ENCODE peak calls at places on chromosomes 3 and 15, in eight cellular contexts. One of them, this sample, is unnamed.
A peak's percentile ranks its signal among the peaks of the same experiment; 100 is the strongest.

GRCh38 chr3:122513386-122514122 is 1.2 kb downstream of the KPNA1 start:
- DNase-seq in H1: no peak
- DNase-seq in endothelial cell of umbilical vein: no peak
- DNase-seq in HCT116: no peak
- DNase-seq in HepG2: no peak
- DNase-seq in GM12878: no peak
- DNase-seq in K562: no peak
- DNase-seq in SK-N-SH: no peak
- DNase-seq in this sample: no peak

GRCh38 chr3:45205126-45205525 is 21.0 kb downstream of the TMEM158 start:
- DNase-seq in H1: no peak
- DNase-seq in endothelial cell of umbilical vein: no peak
- DNase-seq in HCT116: no peak
- DNase-seq in HepG2: no peak
- DNase-seq in GM12878: no peak
- DNase-seq in K562: no peak
- DNase-seq in SK-N-SH: no peak
- DNase-seq in this sample: no peak

GRCh38 chr15:33908396-33908795 is 59.9 kb upstream of the CHRM5 start:
- DNase-seq in H1: no peak
- DNase-seq in endothelial cell of umbilical vein: peak; percentile 18
- DNase-seq in HCT116: no peak
- DNase-seq in HepG2: no peak
- DNase-seq in GM12878: no peak
- DNase-seq in K562: no peak
- DNase-seq in SK-N-SH: no peak
- DNase-seq in this sample: no peak

GRCh38 chr3:140166908-140167599 is 232.1 kb downstream of the CLSTN2 start:
- DNase-seq in H1: no peak
- DNase-seq in endothelial cell of umbilical vein: no peak
- DNase-seq in HCT116: no peak
- DNase-seq in HepG2: no peak
- DNase-seq in GM12878: no peak
- DNase-seq in K562: no peak
- DNase-seq in SK-N-SH: no peak
- DNase-seq in this sample: no peak

GRCh38 chr3:55718475-55718874 is 231.4 kb upstream of the WNT5A start:
- DNase-seq in H1: no peak
- DNase-seq in endothelial cell of umbilical vein: no peak
- DNase-seq in HCT116: no peak
- DNase-seq in HepG2: no peak
- DNase-seq in GM12878: no peak
- DNase-seq in K562: no peak
- DNase-seq in SK-N-SH: peak; percentile 11
- DNase-seq in this sample: no peak

GRCh38 chr15:82549199-82549665 is 9.0 kb upstream of the RPS17 start:
- DNase-seq in H1: no peak
- DNase-seq in endothelial cell of umbilical vein: no peak
- DNase-seq in HCT116: no peak
- DNase-seq in HepG2: no peak
- DNase-seq in GM12878: no peak
- DNase-seq in K562: peak; percentile 48
- DNase-seq in SK-N-SH: no peak
- DNase-seq in this sample: no peak

GRCh38 chr15:74958320-74958907 is 1.8 kb upstream of the RPP25 start:
- DNase-seq in H1: peak; percentile 63
- DNase-seq in endothelial cell of umbilical vein: no peak
- DNase-seq in HCT116: no peak
- DNase-seq in HepG2: peak; percentile 68
- DNase-seq in GM12878: no peak
- DNase-seq in K562: peak; percentile 8
- DNase-seq in SK-N-SH: peak; percentile 62
- DNase-seq in this sample: no peak

GRCh38 chr15:51756482-51756881 is 5.1 kb downstream of the TMOD2 start:
- DNase-seq in H1: no peak
- DNase-seq in endothelial cell of umbilical vein: no peak
- DNase-seq in HCT116: no peak
- DNase-seq in HepG2: no peak
- DNase-seq in GM12878: no peak
- DNase-seq in K562: no peak
- DNase-seq in SK-N-SH: no peak
- DNase-seq in this sample: no peak

GRCh38 chr15:39468828-39469227 is 112.1 kb upstream of the THBS1 start:
- DNase-seq in H1: no peak
- DNase-seq in endothelial cell of umbilical vein: no peak
- DNase-seq in HCT116: no peak
- DNase-seq in HepG2: no peak
- DNase-seq in GM12878: no peak
- DNase-seq in K562: no peak
- DNase-seq in SK-N-SH: no peak
- DNase-seq in this sample: no peak

GRCh38 chr3:187902938-187903337 is 157.7 kb upstream of the BCL6 start:
- DNase-seq in H1: no peak
- DNase-seq in endothelial cell of umbilical vein: no peak
- DNase-seq in HCT116: no peak
- DNase-seq in HepG2: no peak
- DNase-seq in GM12878: no peak
- DNase-seq in K562: no peak
- DNase-seq in SK-N-SH: no peak
- DNase-seq in this sample: no peak

GRCh38 chr15:50241684-50242450 is 23.7 kb downstream of the HDC start:
- DNase-seq in H1: no peak
- DNase-seq in endothelial cell of umbilical vein: no peak
- DNase-seq in HCT116: no peak
- DNase-seq in HepG2: no peak
- DNase-seq in GM12878: no peak
- DNase-seq in K562: no peak
- DNase-seq in SK-N-SH: no peak
- DNase-seq in this sample: no peak

GRCh38 chr3:130918328-130918727 is 24.4 kb downstream of the ATP2C1 start:
- DNase-seq in H1: no peak
- DNase-seq in endothelial cell of umbilical vein: no peak
- DNase-seq in HCT116: no peak
- DNase-seq in HepG2: no peak
- DNase-seq in GM12878: no peak
- DNase-seq in K562: no peak
- DNase-seq in SK-N-SH: no peak
- DNase-seq in this sample: no peak

GRCh38 chr3:172595648-172596393 is 72.6 kb upstream of the TNFSF10 start:
- DNase-seq in H1: no peak
- DNase-seq in endothelial cell of umbilical vein: peak; percentile 78
- DNase-seq in HCT116: peak; percentile 48
- DNase-seq in HepG2: peak; percentile 63
- DNase-seq in GM12878: peak; percentile 60
- DNase-seq in K562: peak; percentile 52
- DNase-seq in SK-N-SH: no peak
- DNase-seq in this sample: no peak

GRCh38 chr3:195096053-195096452 is 174.9 kb downstream of the XXYLT1 start:
- DNase-seq in H1: no peak
- DNase-seq in endothelial cell of umbilical vein: no peak
- DNase-seq in HCT116: no peak
- DNase-seq in HepG2: no peak
- DNase-seq in GM12878: no peak
- DNase-seq in K562: no peak
- DNase-seq in SK-N-SH: no peak
- DNase-seq in this sample: no peak

GRCh38 chr3:86973440-86973839 is 17.5 kb downstream of the VGLL3 start:
- DNase-seq in H1: no peak
- DNase-seq in endothelial cell of umbilical vein: no peak
- DNase-seq in HCT116: no peak
- DNase-seq in HepG2: no peak
- DNase-seq in GM12878: no peak
- DNase-seq in K562: no peak
- DNase-seq in SK-N-SH: no peak
- DNase-seq in this sample: no peak

GRCh38 chr3:58469096-58469495 is 22.8 kb upstream of the KCTD6 start:
- DNase-seq in H1: no peak
- DNase-seq in endothelial cell of umbilical vein: no peak
- DNase-seq in HCT116: no peak
- DNase-seq in HepG2: no peak
- DNase-seq in GM12878: no peak
- DNase-seq in K562: no peak
- DNase-seq in SK-N-SH: no peak
- DNase-seq in this sample: no peak

GRCh38 chr15:77076325-77076915 is 5.5 kb upstream of the TSPAN3 start:
- DNase-seq in H1: no peak
- DNase-seq in endothelial cell of umbilical vein: no peak
- DNase-seq in HCT116: no peak
- DNase-seq in HepG2: no peak
- DNase-seq in GM12878: no peak
- DNase-seq in K562: no peak
- DNase-seq in SK-N-SH: no peak
- DNase-seq in this sample: no peak

GRCh38 chr3:128297401-128298138 is 144.3 kb downstream of the EEFSEC start:
- DNase-seq in H1: peak; percentile 23
- DNase-seq in endothelial cell of umbilical vein: no peak
- DNase-seq in HCT116: no peak
- DNase-seq in HepG2: no peak
- DNase-seq in GM12878: no peak
- DNase-seq in K562: no peak
- DNase-seq in SK-N-SH: no peak
- DNase-seq in this sample: peak; percentile 83

GRCh38 chr3:15645740-15646490 is 44.4 kb downstream of the BTD start:
- DNase-seq in H1: no peak
- DNase-seq in endothelial cell of umbilical vein: peak; percentile 96
- DNase-seq in HCT116: peak; percentile 89
- DNase-seq in HepG2: no peak
- DNase-seq in GM12878: no peak
- DNase-seq in K562: no peak
- DNase-seq in SK-N-SH: peak; percentile 70
- DNase-seq in this sample: no peak

GRCh38 chr3:90091557-90091956 is 984.1 kb downstream of the EPHA3 start:
- DNase-seq in H1: no peak
- DNase-seq in endothelial cell of umbilical vein: no peak
- DNase-seq in HCT116: no peak
- DNase-seq in HepG2: peak; percentile 2
- DNase-seq in GM12878: no peak
- DNase-seq in K562: no peak
- DNase-seq in SK-N-SH: peak; percentile 5
- DNase-seq in this sample: peak; percentile 97

GRCh38 chr3:99111235-99111634 is 209.7 kb upstream of the DCBLD2 start:
- DNase-seq in H1: no peak
- DNase-seq in endothelial cell of umbilical vein: no peak
- DNase-seq in HCT116: no peak
- DNase-seq in HepG2: no peak
- DNase-seq in GM12878: no peak
- DNase-seq in K562: no peak
- DNase-seq in SK-N-SH: no peak
- DNase-seq in this sample: no peak

GRCh38 chr15:94791008-94791407 is 559.6 kb downstream of the MCTP2 start:
- DNase-seq in H1: no peak
- DNase-seq in endothelial cell of umbilical vein: peak; percentile 14
- DNase-seq in HCT116: no peak
- DNase-seq in HepG2: no peak
- DNase-seq in GM12878: no peak
- DNase-seq in K562: no peak
- DNase-seq in SK-N-SH: no peak
- DNase-seq in this sample: no peak

GRCh38 chr15:50873935-50874353 is 34.5 kb upstream of the AP4E1 start:
- DNase-seq in H1: no peak
- DNase-seq in endothelial cell of umbilical vein: no peak
- DNase-seq in HCT116: no peak
- DNase-seq in HepG2: peak; percentile 25
- DNase-seq in GM12878: no peak
- DNase-seq in K562: peak; percentile 25
- DNase-seq in SK-N-SH: no peak
- DNase-seq in this sample: no peak

GRCh38 chr15:63597033-63597790 is at the start of gene FBXL22:
- DNase-seq in H1: no peak
- DNase-seq in endothelial cell of umbilical vein: no peak
- DNase-seq in HCT116: no peak
- DNase-seq in HepG2: no peak
- DNase-seq in GM12878: no peak
- DNase-seq in K562: no peak
- DNase-seq in SK-N-SH: no peak
- DNase-seq in this sample: no peak

GRCh38 chr15:63600001-63600645 is 2.9 kb downstream of the FBXL22 start:
- DNase-seq in H1: peak; percentile 80
- DNase-seq in endothelial cell of umbilical vein: no peak
- DNase-seq in HCT116: no peak
- DNase-seq in HepG2: no peak
- DNase-seq in GM12878: no peak
- DNase-seq in K562: no peak
- DNase-seq in SK-N-SH: no peak
- DNase-seq in this sample: no peak

GRCh38 chr15:63599401-63600000 is 2.3 kb downstream of the FBXL22 start:
- DNase-seq in H1: peak; percentile 74
- DNase-seq in endothelial cell of umbilical vein: peak; percentile 58
- DNase-seq in HCT116: no peak
- DNase-seq in HepG2: peak; percentile 34
- DNase-seq in GM12878: no peak
- DNase-seq in K562: no peak
- DNase-seq in SK-N-SH: peak; percentile 35
- DNase-seq in this sample: no peak

GRCh38 chr15:63597821-63598220 is 634 bp downstream of the FBXL22 start:
- DNase-seq in H1: no peak
- DNase-seq in endothelial cell of umbilical vein: no peak
- DNase-seq in HCT116: no peak
- DNase-seq in HepG2: no peak
- DNase-seq in GM12878: no peak
- DNase-seq in K562: no peak
- DNase-seq in SK-N-SH: peak; percentile 42
- DNase-seq in this sample: no peak

GRCh38 chr15:63598467-63599400 is 1.5 kb downstream of the FBXL22 start:
- DNase-seq in H1: no peak
- DNase-seq in endothelial cell of umbilical vein: peak; percentile 73
- DNase-seq in HCT116: no peak
- DNase-seq in HepG2: peak; percentile 32
- DNase-seq in GM12878: no peak
- DNase-seq in K562: no peak
- DNase-seq in SK-N-SH: peak; percentile 16
- DNase-seq in this sample: no peak
- H3K27ac ChIP-seq in H1: no peak overlapping the region
- H3K27ac ChIP-seq in endothelial cell of umbilical vein: no peak overlapping the region
- H3K27ac ChIP-seq in HCT116: peak overlapping the region; percentile 74
- H3K27ac ChIP-seq in HepG2: peak overlapping the region; percentile 83
- H3K27ac ChIP-seq in GM12878: no peak overlapping the region
- H3K27ac ChIP-seq in K562: no peak overlapping the region
- H3K27ac ChIP-seq in SK-N-SH: no peak overlapping the region
- H3K27ac ChIP-seq in this sample: no peak overlapping the region

GRCh38 chr15:58260186-58260910 is 122.2 kb downstream of the AQP9 start:
- DNase-seq in H1: no peak
- DNase-seq in endothelial cell of umbilical vein: no peak
- DNase-seq in HCT116: no peak
- DNase-seq in HepG2: no peak
- DNase-seq in GM12878: no peak
- DNase-seq in K562: no peak
- DNase-seq in SK-N-SH: no peak
- DNase-seq in this sample: no peak
- H3K9ac ChIP-seq in H1: no peak overlapping the region
- H3K9ac ChIP-seq in endothelial cell of umbilical vein: no peak overlapping the region
- H3K9ac ChIP-seq in HCT116: no peak overlapping the region
- H3K9ac ChIP-seq in HepG2: no peak overlapping the region
- H3K9ac ChIP-seq in GM12878: no peak overlapping the region
- H3K9ac ChIP-seq in K562: no peak overlapping the region
- H3K9ac ChIP-seq in SK-N-SH: no peak overlapping the region
- H3K9ac ChIP-seq in this sample: no peak overlapping the region

GRCh38 chr15:90367578-90367977 is 15.5 kb downstream of the ZNF774 start:
- DNase-seq in H1: no peak
- DNase-seq in endothelial cell of umbilical vein: no peak
- DNase-seq in HCT116: no peak
- DNase-seq in HepG2: no peak
- DNase-seq in GM12878: no peak
- DNase-seq in K562: no peak
- DNase-seq in SK-N-SH: no peak
- DNase-seq in this sample: no peak
- TF ChIP-seq POLR2AphosphoS5 in H1: no peak
- TF ChIP-seq POLR2AphosphoS5 in endothelial cell of umbilical vein: no peak
- TF ChIP-seq POLR2AphosphoS5 in HCT116: no peak
- TF ChIP-seq POLR2AphosphoS5 in HepG2: no peak
- TF ChIP-seq POLR2AphosphoS5 in GM12878: no peak
- TF ChIP-seq POLR2AphosphoS5 in K562: no peak
- TF ChIP-seq POLR2AphosphoS5 in SK-N-SH: no peak
- TF ChIP-seq POLR2AphosphoS5 in this sample: no peak

GRCh38 chr3:151171145-151171544 is 31.9 kb downstream of the GPR171 start:
- DNase-seq in H1: no peak
- DNase-seq in endothelial cell of umbilical vein: no peak
- DNase-seq in HCT116: no peak
- DNase-seq in HepG2: peak; percentile 56
- DNase-seq in GM12878: no peak
- DNase-seq in K562: no peak
- DNase-seq in SK-N-SH: no peak
- DNase-seq in this sample: no peak
- H3K27ac ChIP-seq in H1: no peak overlapping the region
- H3K27ac ChIP-seq in endothelial cell of umbilical vein: no peak overlapping the region
- H3K27ac ChIP-seq in HCT116: no peak overlapping the region
- H3K27ac ChIP-seq in HepG2: no peak overlapping the region
- H3K27ac ChIP-seq in GM12878: no peak overlapping the region
- H3K27ac ChIP-seq in K562: no peak overlapping the region
- H3K27ac ChIP-seq in SK-N-SH: no peak overlapping the region
- H3K27ac ChIP-seq in this sample: no peak overlapping the region